ENCODE peak calls at places on chromosomes 1 and 21, in seven cellular contexts. O is stimulated activated CD4-positive, alpha-beta T cell treated with anti-CD3 and anti-CD28 coated beads, TNF-alpha, amount 100 ng/mL, for 4 hours; C is astrocyte of the spinal cord; S is H4; P is CD4-positive, alpha-beta T cell; N is COR-L47; X is stomach. Q is an unnamed sample.

GRCh38 chr1:55623339-55623738 is 408.2 kb upstream of the USP24 start:
- DNase-seq in O (no peak), C (no peak), S (no peak), P (no peak), N (no peak), X (no peak), Q (no peak)

GRCh38 chr1:219444469-219444868 is 168.4 kb downstream of the ZC3H11B start:
- DNase-seq in O (no peak), C (no peak), S (no peak), P (no peak), N (no peak), X (no peak), Q (no peak)

GRCh38 chr1:62905309-62905708 is 121.4 kb downstream of the ATG4C start:
- DNase-seq in O (no peak), C (no peak), S (no peak), P (no peak), N (no peak), X (no peak), Q (no peak)

GRCh38 chr1:91750398-91750996 is 135.5 kb downstream of the TGFBR3 start:
- DNase-seq in O (no peak), C (peak), S (no peak), P (no peak), N (no peak), X (no peak), Q (no peak)

GRCh38 chr1:176752505-176752904 is 289.5 kb downstream of the PAPPA2 start:
- DNase-seq in O (no peak), C (no peak), S (no peak), P (no peak), N (no peak), X (no peak), Q (no peak)

GRCh38 chr1:226627924-226628623 is 79.5 kb downstream of the STUM start:
- DNase-seq in O (no peak), C (no peak), S (no peak), P (no peak), N (no peak), X (no peak), Q (no peak)

GRCh38 chr1:111364690-111365089 is 62.8 kb downstream of the OVGP1 start:
- DNase-seq in O (no peak), C (no peak), S (peak), P (no peak), N (no peak), X (no peak), Q (no peak)

GRCh38 chr21:24275613-24276012 is 1331.7 kb downstream of the MRPL39 start:
- DNase-seq in O (no peak), C (no peak), S (no peak), P (no peak), N (no peak), X (no peak), Q (no peak)

GRCh38 chr1:71307451-71307850 is 226.6 kb upstream of the ZRANB2 start:
- DNase-seq in O (no peak), C (peak), S (peak), P (no peak), N (no peak), X (no peak), Q (no peak)

GRCh38 chr1:3908886-3909517 is 8.9 kb upstream of the C1orf174 start:
- DNase-seq in O (no peak), C (no peak), S (no peak), P (no peak), N (no peak), X (no peak), Q (no peak)

GRCh38 chr1:204325944-204326343 is 33.8 kb downstream of the PLEKHA6 start:
- DNase-seq in O (no peak), C (no peak), S (no peak), P (no peak), N (no peak), X (no peak), Q (no peak)

GRCh38 chr1:975365-975764 is 6.5 kb downstream of the PERM1 start:
- DNase-seq in O (no peak), C (no peak), S (no peak), P (no peak), N (no peak), X (no peak), Q (no peak)

GRCh38 chr1:37363535-37363934 is 110.8 kb upstream of the ZC3H12A start:
- DNase-seq in O (no peak), C (no peak), S (no peak), P (no peak), N (no peak), X (no peak), Q (no peak)

GRCh38 chr1:40532844-40533424 is 1.5 kb downstream of the ZNF684 start:
- DNase-seq in O (no peak), C (peak), S (peak), P (peak), N (peak), X (no peak), Q (no peak)

GRCh38 chr1:172343246-172344099 is 77.0 kb upstream of the C1orf105 start:
- DNase-seq in O (no peak), C (peak), S (peak), P (no peak), N (no peak), X (no peak), Q (no peak)

GRCh38 chr1:177278626-177279390 is 108.0 kb downstream of the BRINP2 start:
- DNase-seq in O (no peak), C (peak), S (no peak), P (no peak), N (no peak), X (no peak), Q (no peak)

GRCh38 chr1:111290640-111291039 is at the start of gene CHIA:
- DNase-seq in O (no peak), C (no peak), S (no peak), P (no peak), N (peak), X (no peak), Q (no peak)

GRCh38 chr1:100834779-100835645 is 59.6 kb downstream of the EXTL2 start:
- DNase-seq in O (no peak), C (no peak), S (peak), P (no peak), N (no peak), X (no peak), Q (no peak)

GRCh38 chr21:36104306-36105300 is 30.3 kb upstream of the CBR3 start:
- DNase-seq in O (peak), C (peak), S (peak), P (peak), N (no peak), X (peak), Q (peak)

GRCh38 chr1:66929289-66929688 is 4.5 kb downstream of the MIER1 start:
- DNase-seq in O (no peak), C (no peak), S (no peak), P (no peak), N (no peak), X (no peak), Q (no peak)

GRCh38 chr1:177862916-177863315 is 106.9 kb downstream of the SEC16B start:
- DNase-seq in O (no peak), C (no peak), S (no peak), P (no peak), N (no peak), X (no peak), Q (no peak)